ENCODE peak calls at places on chromosomes 5 and 9, in six cellular contexts. V is prostate gland, Q is adrenal gland, T is esophagus squamous epithelium, S is breast epithelium, W is A549. B is an unnamed sample. For H3K9me3, the result is how much of the 10 kb centered on the place peaks cover.

GRCh38 chr5:21594566-21594965 is 1258.6 kb downstream of the CDH12 start:
- DNase-seq in S (no peak), Q (no peak), V (no peak), T (no peak), W (no peak), B (no peak)

GRCh38 chr9:121283856-121284732 is 16.1 kb downstream of the GSN start:
- DNase-seq in S (no peak), V (no peak), W (no peak), Q (no peak), T (no peak), B (no peak)

GRCh38 chr9:126853667-126854066 is 6.8 kb upstream of the ZBTB34 start:
- DNase-seq in T (no peak), Q (no peak), V (no peak), W (no peak), S (no peak), B (no peak)

GRCh38 chr9:72471096-72471495 is 50.3 kb upstream of the TMC1 start:
- DNase-seq in Q (no peak), S (no peak), T (no peak), V (no peak), W (no peak), B (no peak)

GRCh38 chr9:16143947-16144890 is 591.4 kb downstream of the CCDC171 start:
- DNase-seq in Q (no peak), W (no peak), S (no peak), T (no peak), V (peak), B (no peak)

GRCh38 chr9:123662057-123662776 is 267.7 kb downstream of the DENND1A start:
- DNase-seq in T (no peak), S (no peak), Q (no peak), V (no peak), W (no peak), B (no peak)

GRCh38 chr9:110432253-110432652 is 94.6 kb upstream of the TXNDC8 start:
- DNase-seq in V (no peak), S (no peak), Q (no peak), T (no peak), W (no peak), B (no peak)

GRCh38 chr5:82707741-82708140 is 369.5 kb downstream of the TMEM167A start:
- DNase-seq in S (no peak), V (no peak), T (no peak), W (no peak), Q (no peak), B (no peak)

GRCh38 chr5:159582756-159583523 is 252.7 kb upstream of the IL12B start:
- DNase-seq in S (no peak), W (peak), V (no peak), T (no peak), Q (no peak), B (no peak)

DNA sequence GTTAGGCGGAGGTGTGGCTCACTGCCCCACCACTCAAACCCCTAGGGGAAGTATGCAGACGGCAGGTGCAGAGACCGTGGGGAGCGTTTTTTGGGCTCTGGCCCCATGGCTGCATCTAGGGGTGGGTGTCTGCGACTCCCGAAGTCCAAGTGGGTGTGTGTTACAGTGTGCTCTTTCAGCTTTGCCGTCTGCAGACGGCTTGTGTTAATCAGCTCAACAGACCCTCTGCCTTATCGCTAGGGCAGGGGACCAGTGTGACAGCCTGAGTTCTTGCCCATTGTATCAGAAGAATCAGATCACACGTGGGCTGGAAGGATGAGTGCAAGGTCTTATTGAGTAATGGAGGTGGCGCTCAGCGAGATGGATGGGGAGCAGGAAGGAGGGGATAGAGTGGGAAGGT is 162.8 kb downstream of the ENC1 start:
- DNase-seq in W (no peak), V (no peak), Q (no peak), S (no peak), T (no peak), B (no peak)
- H3K4me3 ChIP-seq in W (no peak), V (no peak), Q (no peak), S (no peak), T (no peak), B (no peak)

GRCh38 chr9:107284636-107285035 is 1.6 kb downstream of the RAD23B start:
- DNase-seq in S (no peak), T (no peak), Q (no peak), V (no peak), W (no peak), B (no peak)

GRCh38 chr9:107282268-107282667 is 811 bp upstream of the RAD23B start:
- DNase-seq in T (no peak), W (no peak), S (no peak), V (peak), Q (no peak), B (no peak)

GRCh38 chr9:107285292-107285691 is 2.2 kb downstream of the RAD23B start:
- DNase-seq in Q (no peak), S (no peak), W (no peak), V (no peak), T (no peak), B (no peak)

GRCh38 chr9:107282759-107283620 is at the start of gene RAD23B:
- DNase-seq in W (peak), Q (peak), S (peak), T (peak), V (peak), B (peak)

GRCh38 chr9:107283621-107284616 is 840 bp downstream of the RAD23B start:
- DNase-seq in T (no peak), S (peak), Q (peak), W (peak), V (peak), B (peak)
- TF ChIP-seq POLR2A in T (no peak), S (no peak), Q (peak), W (no peak), V (peak), B (no peak)

GRCh38 chr9:116094846-116095245 is 58.7 kb upstream of the PAPPA start:
- DNase-seq in Q (no peak), T (no peak), V (no peak), S (no peak), W (no peak), B (no peak)
- H3K9me3 ChIP-seq in Q (under half), T (under half), V (under half), S (under half), W (under half), B (under half)

GRCh38 chr5:1380910-1381309 is 36.0 kb upstream of the CLPTM1L start:
- DNase-seq in V (peak), T (no peak), W (no peak), S (no peak), Q (no peak), B (no peak)
- H3K4me3 ChIP-seq in V (peak), T (no peak), W (no peak), S (no peak), Q (no peak), B (peak)

GRCh38 chr9:107488400-107489143 is 997 bp downstream of the KLF4 start:
- DNase-seq in Q (peak), V (peak), W (peak), T (no peak), S (peak), B (peak)
- TF ChIP-seq POLR2A in Q (peak), V (peak), W (no peak), T (peak), S (peak), B (peak)

GRCh38 chr5:165559645-165560044 is 2054.2 kb downstream of the MAT2B start:
- DNase-seq in T (no peak), W (no peak), Q (no peak), V (no peak), S (no peak), B (no peak)

GRCh38 chr5:165565921-165566320 is 2060.5 kb downstream of the MAT2B start:
- DNase-seq in V (no peak), W (no peak), T (no peak), Q (no peak), S (no peak), B (no peak)

DNA sequence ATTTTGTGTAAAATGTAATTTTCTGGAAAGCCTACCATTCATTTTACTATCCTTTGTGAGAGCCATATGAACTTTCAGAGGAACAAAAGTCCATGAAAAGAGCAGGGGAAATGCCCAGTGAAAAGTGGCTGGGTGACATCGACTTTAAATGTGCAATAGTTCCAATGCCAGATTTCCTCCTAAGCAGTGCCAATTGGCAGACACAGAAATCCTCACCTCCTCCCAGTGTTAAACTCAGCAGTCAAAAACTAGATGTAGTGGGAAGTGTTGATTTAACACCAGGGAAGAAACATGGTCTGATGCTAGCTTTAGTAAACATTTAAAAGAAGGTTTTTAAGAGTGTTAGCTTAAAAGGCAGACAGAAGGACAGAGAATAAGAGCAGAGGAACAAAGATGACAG is 2055.2 kb downstream of the MAT2B start:
- DNase-seq in T (no peak), W (no peak), S (no peak), Q (no peak), V (no peak), B (no peak)
- H3K9me3 ChIP-seq in T (under half), W (under half), S (under half), Q (under half), V (under half), B (under half)

DNA sequence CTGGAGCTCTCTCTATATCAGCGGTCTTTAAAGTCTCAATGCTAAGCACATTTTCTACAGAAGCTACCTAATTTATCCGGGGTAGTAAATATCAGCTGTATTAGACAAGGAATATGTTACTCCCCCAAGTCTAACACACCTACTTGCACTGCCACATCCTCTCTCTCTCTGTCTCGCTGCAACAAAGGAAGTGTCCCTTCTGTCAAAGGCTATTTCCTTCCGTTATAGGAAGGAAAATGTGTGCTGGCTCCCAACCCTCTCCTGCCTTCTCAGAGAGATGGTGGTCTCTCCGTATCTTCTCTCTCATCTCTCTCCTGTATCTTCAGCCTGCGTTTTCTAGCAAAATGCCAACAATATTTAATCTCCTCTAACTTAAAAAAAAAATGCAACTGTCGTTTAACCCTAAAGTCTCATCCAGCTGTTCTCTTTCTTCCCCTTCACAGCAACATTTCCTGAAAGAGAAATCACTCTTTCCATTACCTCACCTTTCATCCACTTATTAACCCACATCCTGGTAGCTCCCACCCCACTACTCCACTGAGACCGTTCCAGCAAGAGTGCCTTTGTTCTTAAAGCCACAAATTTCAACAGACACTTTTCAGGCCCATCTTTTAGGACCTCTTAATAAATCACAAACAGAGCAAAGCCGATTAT is 2.3 kb downstream of the TTF1 start:
- DNase-seq in Q (no peak), W (no peak), T (no peak), S (no peak), V (no peak), B (no peak)
- H3K4me3 ChIP-seq in Q (no peak), W (no peak), T (no peak), S (no peak), V (no peak), B (no peak)

GRCh38 chr5:149220750-149221149 is 50.9 kb upstream of the AFAP1L1 start:
- DNase-seq in S (no peak), Q (no peak), T (no peak), V (peak), W (no peak), B (no peak)

GRCh38 chr5:149221326-149221725 is 50.3 kb upstream of the AFAP1L1 start:
- DNase-seq in S (no peak), V (no peak), W (no peak), T (no peak), Q (no peak), B (no peak)

GRCh38 chr5:149224282-149224681 is 47.4 kb upstream of the AFAP1L1 start:
- DNase-seq in Q (no peak), S (no peak), W (no peak), V (no peak), T (no peak), B (no peak)

GRCh38 chr5:149221731-149222342 is 49.8 kb upstream of the AFAP1L1 start:
- DNase-seq in Q (no peak), V (no peak), W (no peak), S (no peak), T (no peak), B (no peak)

GRCh38 chr5:149223081-149223848 is 48.4 kb upstream of the AFAP1L1 start:
- DNase-seq in T (no peak), V (no peak), Q (no peak), S (no peak), W (no peak), B (no peak)
- TF ChIP-seq POLR2A in T (no peak), V (no peak), Q (no peak), S (no peak), W (no peak), B (no peak)

B was measured in gastrocnemius medialis.